ENCODE peak calls at places on chromosomes 13 and 19, in four cellular contexts. One of them, this sample, is unnamed.

GRCh38 chr13:71712988-71713653 is 153.9 kb downstream of the DACH1 start:
- DNase-seq in glutamatergic neuron: no peak
- DNase-seq in activated T-helper 1 cell treated with anti-CD3 and anti-CD28 coated beads, Interleukin-12 subunit alpha, Interleukin-12 subunit beta, Interleukin-2, Interleukin-4 antibody, amounts not matched to agents 30 ng/mL and 10 ng/mL and 1 ng/mL, durations not matched to agents 14 hours and 24 hours and 36 hours: no peak
- DNase-seq in cardiac muscle cell: peak
- DNase-seq in this sample: no peak

GRCh38 chr13:27691207-27691606 is 69.5 kb downstream of the POLR1D start:
- DNase-seq in glutamatergic neuron: no peak
- DNase-seq in activated T-helper 1 cell treated with anti-CD3 and anti-CD28 coated beads, Interleukin-12 subunit alpha, Interleukin-12 subunit beta, Interleukin-2, Interleukin-4 antibody, amounts not matched to agents 30 ng/mL and 10 ng/mL and 1 ng/mL, durations not matched to agents 14 hours and 24 hours and 36 hours: no peak
- DNase-seq in cardiac muscle cell: no peak
- DNase-seq in this sample: no peak

GRCh38 chr19:38714354-38714778 is 29.9 kb downstream of the CAPN12 start:
- DNase-seq in activated T-helper 1 cell treated with anti-CD3 and anti-CD28 coated beads, Interleukin-12 subunit alpha, Interleukin-12 subunit beta, Interleukin-2, Interleukin-4 antibody, amounts not matched to agents 30 ng/mL and 10 ng/mL and 1 ng/mL, durations not matched to agents 14 hours and 24 hours and 36 hours: no peak
- DNase-seq in cardiac muscle cell: no peak
- DNase-seq in glutamatergic neuron: no peak
- DNase-seq in this sample: no peak

GRCh38 chr13:24270639-24271131 is 38.7 kb upstream of the C1QTNF9 start:
- DNase-seq in cardiac muscle cell: peak
- DNase-seq in activated T-helper 1 cell treated with anti-CD3 and anti-CD28 coated beads, Interleukin-12 subunit alpha, Interleukin-12 subunit beta, Interleukin-2, Interleukin-4 antibody, amounts not matched to agents 30 ng/mL and 10 ng/mL and 1 ng/mL, durations not matched to agents 14 hours and 24 hours and 36 hours: peak
- DNase-seq in glutamatergic neuron: peak
- DNase-seq in this sample: peak

GRCh38 chr19:13355356-13355755 is 150.9 kb downstream of the CACNA1A start:
- DNase-seq in cardiac muscle cell: no peak
- DNase-seq in activated T-helper 1 cell treated with anti-CD3 and anti-CD28 coated beads, Interleukin-12 subunit alpha, Interleukin-12 subunit beta, Interleukin-2, Interleukin-4 antibody, amounts not matched to agents 30 ng/mL and 10 ng/mL and 1 ng/mL, durations not matched to agents 14 hours and 24 hours and 36 hours: no peak
- DNase-seq in glutamatergic neuron: no peak
- DNase-seq in this sample: no peak

GRCh38 chr13:99464441-99464949 is 36.8 kb upstream of the TM9SF2 start:
- DNase-seq in activated T-helper 1 cell treated with anti-CD3 and anti-CD28 coated beads, Interleukin-12 subunit alpha, Interleukin-12 subunit beta, Interleukin-2, Interleukin-4 antibody, amounts not matched to agents 30 ng/mL and 10 ng/mL and 1 ng/mL, durations not matched to agents 14 hours and 24 hours and 36 hours: no peak
- DNase-seq in glutamatergic neuron: no peak
- DNase-seq in cardiac muscle cell: no peak
- DNase-seq in this sample: no peak

GRCh38 chr13:51883226-51883600 is 21.4 kb downstream of the CCDC70 start:
- DNase-seq in activated T-helper 1 cell treated with anti-CD3 and anti-CD28 coated beads, Interleukin-12 subunit alpha, Interleukin-12 subunit beta, Interleukin-2, Interleukin-4 antibody, amounts not matched to agents 30 ng/mL and 10 ng/mL and 1 ng/mL, durations not matched to agents 14 hours and 24 hours and 36 hours: no peak
- DNase-seq in cardiac muscle cell: no peak
- DNase-seq in glutamatergic neuron: no peak
- DNase-seq in this sample: no peak

GRCh38 chr13:19157461-19157860 is 24.2 kb downstream of the TUBA3C start:
- DNase-seq in activated T-helper 1 cell treated with anti-CD3 and anti-CD28 coated beads, Interleukin-12 subunit alpha, Interleukin-12 subunit beta, Interleukin-2, Interleukin-4 antibody, amounts not matched to agents 30 ng/mL and 10 ng/mL and 1 ng/mL, durations not matched to agents 14 hours and 24 hours and 36 hours: no peak
- DNase-seq in cardiac muscle cell: no peak
- DNase-seq in glutamatergic neuron: no peak
- DNase-seq in this sample: no peak

GRCh38 chr19:28028881-28029280 is 1184.1 kb downstream of the UQCRFS1 start:
- DNase-seq in activated T-helper 1 cell treated with anti-CD3 and anti-CD28 coated beads, Interleukin-12 subunit alpha, Interleukin-12 subunit beta, Interleukin-2, Interleukin-4 antibody, amounts not matched to agents 30 ng/mL and 10 ng/mL and 1 ng/mL, durations not matched to agents 14 hours and 24 hours and 36 hours: no peak
- DNase-seq in cardiac muscle cell: no peak
- DNase-seq in glutamatergic neuron: no peak
- DNase-seq in this sample: no peak

GRCh38 chr13:44410328-44410859 is 36.8 kb downstream of the SERP2 start:
- DNase-seq in glutamatergic neuron: no peak
- DNase-seq in cardiac muscle cell: no peak
- DNase-seq in activated T-helper 1 cell treated with anti-CD3 and anti-CD28 coated beads, Interleukin-12 subunit alpha, Interleukin-12 subunit beta, Interleukin-2, Interleukin-4 antibody, amounts not matched to agents 30 ng/mL and 10 ng/mL and 1 ng/mL, durations not matched to agents 14 hours and 24 hours and 36 hours: no peak
- DNase-seq in this sample: no peak

This sample was measured in effector CD8-positive, alpha-beta T cell.